ENCODE peak calls at places on chromosomes 1 and 21, in six cellular contexts. I, D, T, Z, E and K are unnamed samples.
A peak's percentile ranks its signal among the peaks of the same experiment; 100 is the strongest.

GRCh38 chr1:172588296-172589291 is 55.6 kb downstream of the SUCO start:
- DNase-seq in D (peak; percentile 91), E (no peak), T (no peak), Z (no peak), I (no peak), K (no peak)

GRCh38 chr1:1462318-1462966 is 9.1 kb upstream of the ATAD3B start:
- DNase-seq in Z (no peak), E (no peak), I (no peak), T (no peak), D (peak; percentile 77), K (no peak)

GRCh38 chr21:35593000-35593502 is 467.3 kb downstream of the SETD4 start:
- DNase-seq in I (no peak), D (peak; percentile 72), Z (no peak), T (no peak), E (no peak), K (no peak)

GRCh38 chr1:234775477-234776246 is 165.7 kb upstream of the IRF2BP2 start:
- DNase-seq in I (no peak), E (peak; percentile 97), T (no peak), D (no peak), Z (no peak), K (no peak)

GRCh38 chr1:46202975-46203737 is at the start of gene LURAP1:
- DNase-seq in I (peak; percentile 31), D (peak; percentile 86), E (no peak), T (peak; percentile 73), Z (peak; percentile 72), K (peak; percentile 69)

GRCh38 chr1:93733340-93733739 is 51.7 kb upstream of the BCAR3 start:
- DNase-seq in T (no peak), D (no peak), Z (peak; percentile 78), E (no peak), I (no peak), K (no peak)

GRCh38 chr1:55816456-55816794 is 601.3 kb upstream of the USP24 start:
- DNase-seq in T (no peak), E (no peak), Z (no peak), I (peak; percentile 7), D (peak; percentile 18), K (no peak)

GRCh38 chr1:182993746-182994145 is 29.5 kb upstream of the LAMC1 start:
- DNase-seq in D (no peak), I (no peak), Z (no peak), E (no peak), T (no peak), K (no peak)

GRCh38 chr1:245366886-245367285 is 212.1 kb downstream of the KIF26B start:
- DNase-seq in Z (no peak), I (no peak), E (no peak), T (no peak), D (no peak), K (no peak)

GRCh38 chr1:70487910-70488665 is 77.0 kb downstream of the CTH start:
- DNase-seq in I (peak; percentile 36), T (no peak), Z (peak; percentile 84), D (peak; percentile 58), E (no peak), K (no peak)

GRCh38 chr1:86082183-86082582 is 74.4 kb downstream of the COL24A1 start:
- DNase-seq in E (no peak), T (no peak), D (peak; percentile 10), I (no peak), Z (no peak), K (no peak)

GRCh38 chr1:89425056-89425455 is 61.2 kb downstream of the GBP6 start:
- DNase-seq in E (no peak), T (no peak), Z (no peak), D (no peak), I (no peak), K (no peak)

GRCh38 chr1:65147424-65148177 is 402 bp upstream of the AK4 start:
- DNase-seq in Z (peak; percentile 68), E (no peak), I (peak; percentile 54), T (peak; percentile 59), D (peak; percentile 21), K (peak; percentile 55)

GRCh38 chr1:57422271-57423134 is 1.4 kb downstream of the DAB1 start:
- DNase-seq in Z (peak; percentile 80), I (no peak), T (peak; percentile 26), E (no peak), D (peak; percentile 16), K (peak; percentile 46)

GRCh38 chr1:23394664-23395063 is 25.0 kb upstream of the ZNF436 start:
- DNase-seq in Z (peak; percentile 39), D (peak; percentile 91), I (no peak), T (peak; percentile 90), E (no peak), K (peak; percentile 90)

GRCh38 chr1:206133751-206134371 is 16.7 kb upstream of the AVPR1B start:
- DNase-seq in E (no peak), D (no peak), I (no peak), Z (no peak), T (no peak), K (no peak)

GRCh38 chr1:161244888-161245287 is 6.9 kb upstream of the NR1I3 start:
- DNase-seq in Z (no peak), I (no peak), D (no peak), E (no peak), T (no peak), K (no peak)

GRCh38 chr21:40846566-40847411 is at the start of gene DSCAM:
- DNase-seq in E (no peak), I (no peak), T (no peak), D (no peak), Z (peak; percentile 81), K (no peak)

GRCh38 chr1:52122424-52122823 is 19.5 kb upstream of the ZFYVE9 start:
- DNase-seq in D (no peak), T (no peak), E (no peak), I (no peak), Z (no peak), K (no peak)

GRCh38 chr1:181086926-181087325 is 1.6 kb upstream of the IER5 start:
- DNase-seq in D (peak; percentile 87), T (no peak), I (no peak), Z (no peak), E (no peak), K (no peak)

GRCh38 chr1:24830680-24831272 is 85.5 kb downstream of the CLIC4 start:
- DNase-seq in I (peak; percentile 17), E (peak; percentile 26), D (peak; percentile 81), Z (peak; percentile 64), T (no peak), K (no peak)

GRCh38 chr1:193143285-193143684 is 21.5 kb downstream of the CDC73 start:
- DNase-seq in Z (no peak), I (no peak), E (no peak), D (peak; percentile 28), T (no peak), K (no peak)

GRCh38 chr1:48021792-48022191 is 24.6 kb upstream of the TRABD2B start:
- DNase-seq in Z (no peak), E (no peak), T (no peak), D (no peak), I (no peak), K (no peak)

GRCh38 chr1:23290811-23291565 is 53.1 kb downstream of the HNRNPR start:
- DNase-seq in I (no peak), T (no peak), Z (no peak), D (no peak), E (no peak), K (no peak)

GRCh38 chr1:156870734-156871133 is 10.1 kb downstream of the NTRK1 start:
- DNase-seq in I (no peak), T (no peak), Z (no peak), D (peak; percentile 95), E (no peak), K (no peak)

GRCh38 chr1:53728702-53729535 is 10.0 kb downstream of the GLIS1 start:
- DNase-seq in E (no peak), T (no peak), I (no peak), D (peak; percentile 56), Z (no peak), K (no peak)

GRCh38 chr1:9843576-9843945 is 19.8 kb upstream of the CLSTN1 start:
- DNase-seq in T (no peak), Z (no peak), E (no peak), I (no peak), D (no peak), K (no peak)

GRCh38 chr1:18261891-18262290 is 154.3 kb downstream of the IGSF21 start:
- DNase-seq in T (no peak), D (no peak), I (no peak), E (no peak), Z (no peak), K (no peak)